ENCODE peak calls at places on chromosomes 5 and 9, in ten cellular contexts. One of them, this sample, is unnamed.

GRCh38 chr5:2158109-2158508 is 275.4 kb upstream of the IRX4 start:
- DNase-seq in ascending aorta: no peak
- DNase-seq in posterior cingulate gyrus: no peak
- DNase-seq in central memory CD4-positive, alpha-beta T cell: no peak
- DNase-seq in HT1080: no peak
- DNase-seq in non-pigmented ciliary epithelial cell: no peak
- DNase-seq in cortex of kidney: no peak
- DNase-seq in neural crest cell: no peak
- DNase-seq in ovary: no peak
- DNase-seq in MCF 10A: peak
- DNase-seq in this sample: no peak

GRCh38 chr9:126853667-126854066 is 6.8 kb upstream of the ZBTB34 start:
- DNase-seq in central memory CD4-positive, alpha-beta T cell: no peak
- DNase-seq in ovary: no peak
- DNase-seq in non-pigmented ciliary epithelial cell: no peak
- DNase-seq in HT1080: no peak
- DNase-seq in posterior cingulate gyrus: no peak
- DNase-seq in neural crest cell: no peak
- DNase-seq in MCF 10A: no peak
- DNase-seq in ascending aorta: no peak
- DNase-seq in cortex of kidney: no peak
- DNase-seq in this sample: no peak

GRCh38 chr5:91357012-91357634 is 26.0 kb downstream of the ARRDC3 start:
- DNase-seq in neural crest cell: no peak
- DNase-seq in non-pigmented ciliary epithelial cell: no peak
- DNase-seq in posterior cingulate gyrus: no peak
- DNase-seq in HT1080: no peak
- DNase-seq in ovary: no peak
- DNase-seq in MCF 10A: no peak
- DNase-seq in ascending aorta: no peak
- DNase-seq in cortex of kidney: no peak
- DNase-seq in central memory CD4-positive, alpha-beta T cell: no peak
- DNase-seq in this sample: no peak

GRCh38 chr5:151345808-151346478 is 1.4 kb downstream of the SLC36A2 start:
- DNase-seq in ascending aorta: no peak
- DNase-seq in MCF 10A: peak
- DNase-seq in central memory CD4-positive, alpha-beta T cell: no peak
- DNase-seq in posterior cingulate gyrus: no peak
- DNase-seq in cortex of kidney: no peak
- DNase-seq in neural crest cell: no peak
- DNase-seq in HT1080: peak
- DNase-seq in non-pigmented ciliary epithelial cell: no peak
- DNase-seq in ovary: no peak
- DNase-seq in this sample: no peak

GRCh38 chr9:88973281-88974045 is 17.8 kb upstream of the S1PR3 start:
- DNase-seq in MCF 10A: no peak
- DNase-seq in ascending aorta: peak
- DNase-seq in ovary: no peak
- DNase-seq in central memory CD4-positive, alpha-beta T cell: no peak
- DNase-seq in non-pigmented ciliary epithelial cell: no peak
- DNase-seq in neural crest cell: no peak
- DNase-seq in HT1080: no peak
- DNase-seq in cortex of kidney: no peak
- DNase-seq in posterior cingulate gyrus: no peak
- DNase-seq in this sample: no peak

GRCh38 chr5:138942861-138943260 is 67.7 kb upstream of the LRRTM2 start:
- DNase-seq in posterior cingulate gyrus: no peak
- DNase-seq in ovary: no peak
- DNase-seq in non-pigmented ciliary epithelial cell: no peak
- DNase-seq in central memory CD4-positive, alpha-beta T cell: no peak
- DNase-seq in ascending aorta: no peak
- DNase-seq in neural crest cell: no peak
- DNase-seq in MCF 10A: no peak
- DNase-seq in cortex of kidney: no peak
- DNase-seq in HT1080: no peak
- DNase-seq in this sample: no peak

GRCh38 chr5:80389575-80389974 is 18.3 kb upstream of the ZFYVE16 start:
- DNase-seq in ascending aorta: no peak
- DNase-seq in non-pigmented ciliary epithelial cell: no peak
- DNase-seq in cortex of kidney: no peak
- DNase-seq in HT1080: no peak
- DNase-seq in central memory CD4-positive, alpha-beta T cell: no peak
- DNase-seq in MCF 10A: no peak
- DNase-seq in ovary: no peak
- DNase-seq in posterior cingulate gyrus: no peak
- DNase-seq in neural crest cell: no peak
- DNase-seq in this sample: peak

GRCh38 chr5:136129445-136129844 is 3.2 kb upstream of the SMAD5 start:
- DNase-seq in ovary: no peak
- DNase-seq in ascending aorta: no peak
- DNase-seq in neural crest cell: no peak
- DNase-seq in non-pigmented ciliary epithelial cell: no peak
- DNase-seq in central memory CD4-positive, alpha-beta T cell: no peak
- DNase-seq in MCF 10A: no peak
- DNase-seq in HT1080: no peak
- DNase-seq in cortex of kidney: no peak
- DNase-seq in posterior cingulate gyrus: no peak
- DNase-seq in this sample: no peak

GRCh38 chr9:5089737-5090136 is 95.7 kb downstream of the INSL6 start:
- DNase-seq in central memory CD4-positive, alpha-beta T cell: no peak
- DNase-seq in non-pigmented ciliary epithelial cell: no peak
- DNase-seq in cortex of kidney: no peak
- DNase-seq in MCF 10A: peak
- DNase-seq in HT1080: no peak
- DNase-seq in neural crest cell: no peak
- DNase-seq in ascending aorta: no peak
- DNase-seq in posterior cingulate gyrus: no peak
- DNase-seq in ovary: no peak
- DNase-seq in this sample: no peak

GRCh38 chr5:128850049-128850448 is 115.2 kb upstream of the SLC27A6 start:
- DNase-seq in MCF 10A: no peak
- DNase-seq in ascending aorta: no peak
- DNase-seq in posterior cingulate gyrus: no peak
- DNase-seq in HT1080: no peak
- DNase-seq in cortex of kidney: no peak
- DNase-seq in ovary: no peak
- DNase-seq in neural crest cell: no peak
- DNase-seq in non-pigmented ciliary epithelial cell: no peak
- DNase-seq in central memory CD4-positive, alpha-beta T cell: no peak
- DNase-seq in this sample: no peak